ENCODE peak calls at places on chromosomes 13 and 19, in six cellular contexts. One of them, this sample, is unnamed.

GRCh38 chr13:39410089-39410901 is 192.7 kb downstream of the LHFPL6 start:
- DNase-seq in uterus: peak
- DNase-seq in adrenal gland: no peak
- DNase-seq in tibial artery: no peak
- DNase-seq in heart right ventricle: no peak
- DNase-seq in OCI-LY7: no peak
- DNase-seq in this sample: no peak

GRCh38 chr19:19064098-19064722 is 416 bp downstream of the SLC25A42 start:
- DNase-seq in adrenal gland: no peak
- DNase-seq in heart right ventricle: no peak
- DNase-seq in OCI-LY7: peak
- DNase-seq in tibial artery: peak
- DNase-seq in uterus: no peak
- DNase-seq in this sample: peak

GRCh38 chr19:15035795-15036311 is 13.4 kb upstream of the CASP14 start:
- DNase-seq in heart right ventricle: no peak
- DNase-seq in OCI-LY7: no peak
- DNase-seq in tibial artery: no peak
- DNase-seq in adrenal gland: no peak
- DNase-seq in uterus: no peak
- DNase-seq in this sample: no peak

GRCh38 chr19:22140356-22140755 is 56.4 kb downstream of the ZNF676 start:
- DNase-seq in heart right ventricle: no peak
- DNase-seq in OCI-LY7: no peak
- DNase-seq in adrenal gland: no peak
- DNase-seq in uterus: no peak
- DNase-seq in tibial artery: no peak
- DNase-seq in this sample: no peak

GRCh38 chr13:43786766-43787517 is at the start of gene ENOX1:
- DNase-seq in heart right ventricle: peak
- DNase-seq in adrenal gland: peak
- DNase-seq in tibial artery: peak
- DNase-seq in uterus: peak
- DNase-seq in OCI-LY7: peak
- DNase-seq in this sample: peak

GRCh38 chr19:40059624-40060023 is 3.6 kb upstream of the ZNF780B start:
- DNase-seq in OCI-LY7: no peak
- DNase-seq in adrenal gland: no peak
- DNase-seq in heart right ventricle: no peak
- DNase-seq in tibial artery: no peak
- DNase-seq in uterus: no peak
- DNase-seq in this sample: no peak

GRCh38 chr13:67139551-67139950 is 90.6 kb downstream of the PCDH9 start:
- DNase-seq in adrenal gland: no peak
- DNase-seq in OCI-LY7: no peak
- DNase-seq in uterus: no peak
- DNase-seq in heart right ventricle: no peak
- DNase-seq in tibial artery: no peak
- DNase-seq in this sample: no peak

GRCh38 chr13:75312884-75313520 is 169.0 kb downstream of the TBC1D4 start:
- DNase-seq in uterus: no peak
- DNase-seq in adrenal gland: no peak
- DNase-seq in heart right ventricle: no peak
- DNase-seq in OCI-LY7: no peak
- DNase-seq in tibial artery: no peak
- DNase-seq in this sample: no peak

GRCh38 chr19:4583961-4584669 is 24.6 kb upstream of the SEMA6B start:
- DNase-seq in OCI-LY7: peak
- DNase-seq in heart right ventricle: no peak
- DNase-seq in adrenal gland: peak
- DNase-seq in tibial artery: no peak
- DNase-seq in uterus: no peak
- DNase-seq in this sample: peak

GRCh38 chr19:49983645-49984229 is 22.8 kb upstream of the SIGLEC11 start:
- DNase-seq in uterus: peak
- DNase-seq in OCI-LY7: peak
- DNase-seq in heart right ventricle: peak
- DNase-seq in adrenal gland: peak
- DNase-seq in tibial artery: peak
- DNase-seq in this sample: peak

GRCh38 chr19:13036366-13036976 is 41.2 kb downstream of the NFIX start:
- DNase-seq in OCI-LY7: no peak
- DNase-seq in heart right ventricle: no peak
- DNase-seq in adrenal gland: no peak
- DNase-seq in uterus: peak
- DNase-seq in tibial artery: no peak
- DNase-seq in this sample: no peak

GRCh38 chr13:98981596-98982195 is 3.8 kb upstream of the DOCK9 start:
- DNase-seq in adrenal gland: no peak
- DNase-seq in tibial artery: no peak
- DNase-seq in heart right ventricle: no peak
- DNase-seq in uterus: no peak
- DNase-seq in OCI-LY7: no peak
- DNase-seq in this sample: no peak

GRCh38 chr19:5785423-5785822 is 877 bp upstream of the PRR22 start:
- DNase-seq in uterus: no peak
- DNase-seq in OCI-LY7: no peak
- DNase-seq in tibial artery: no peak
- DNase-seq in heart right ventricle: no peak
- DNase-seq in adrenal gland: no peak
- DNase-seq in this sample: no peak

GRCh38 chr19:5784581-5785147 is at the start of gene PRR22:
- DNase-seq in heart right ventricle: no peak
- DNase-seq in adrenal gland: no peak
- DNase-seq in tibial artery: no peak
- DNase-seq in OCI-LY7: no peak
- DNase-seq in uterus: no peak
- DNase-seq in this sample: no peak

GRCh38 chr19:5782322-5782721 is 2.2 kb downstream of the PRR22 start:
- DNase-seq in adrenal gland: no peak
- DNase-seq in OCI-LY7: no peak
- DNase-seq in uterus: no peak
- DNase-seq in tibial artery: no peak
- DNase-seq in heart right ventricle: no peak
- DNase-seq in this sample: no peak

GRCh38 chr19:5786593-5787551 is 2.3 kb upstream of the PRR22 start:
- DNase-seq in tibial artery: no peak
- DNase-seq in heart right ventricle: no peak
- DNase-seq in OCI-LY7: no peak
- DNase-seq in uterus: no peak
- DNase-seq in adrenal gland: no peak
- DNase-seq in this sample: no peak

GRCh38 chr19:5782945-5783919 is 1.3 kb downstream of the PRR22 start:
- DNase-seq in adrenal gland: no peak
- DNase-seq in tibial artery: no peak
- DNase-seq in heart right ventricle: no peak
- DNase-seq in OCI-LY7: no peak
- DNase-seq in uterus: no peak
- DNase-seq in this sample: no peak
- H3K27ac ChIP-seq in adrenal gland: no peak
- H3K27ac ChIP-seq in tibial artery: no peak
- H3K27ac ChIP-seq in heart right ventricle: no peak
- H3K27ac ChIP-seq in OCI-LY7: no peak
- H3K27ac ChIP-seq in uterus: no peak
- H3K27ac ChIP-seq in this sample: no peak

DNA sequence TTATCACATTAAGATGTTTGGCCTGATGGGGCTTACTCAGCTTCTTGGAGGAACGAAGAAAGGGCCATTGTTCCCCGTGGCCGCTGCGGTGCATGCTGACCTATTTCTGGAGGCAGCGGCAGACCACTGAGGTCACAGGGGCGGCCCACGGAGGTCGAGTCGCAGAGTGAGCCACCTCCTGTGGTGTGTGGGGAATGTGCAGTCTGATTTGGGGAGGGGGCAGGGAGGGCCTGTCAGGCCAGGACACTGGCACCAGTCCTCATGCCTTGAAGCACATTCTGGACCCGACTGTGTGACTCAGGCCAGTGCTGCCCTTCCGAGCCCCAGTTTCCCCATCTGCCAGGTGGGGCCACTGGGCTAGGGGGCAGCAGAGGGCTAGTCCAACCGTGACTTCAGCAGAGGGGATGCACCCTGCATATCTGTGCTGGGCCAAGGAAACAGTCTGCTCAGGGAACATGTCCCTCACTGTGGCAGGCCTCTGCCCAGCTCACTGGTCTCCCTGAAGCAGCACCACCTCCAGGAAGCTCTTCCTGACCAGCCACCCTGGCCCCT is 6.3 kb downstream of the SLC7A10 start:
- DNase-seq in tibial artery: no peak
- DNase-seq in heart right ventricle: no peak
- DNase-seq in adrenal gland: no peak
- DNase-seq in uterus: no peak
- DNase-seq in OCI-LY7: no peak
- DNase-seq in this sample: peak
- TF ChIP-seq CTCF in tibial artery: no peak
- TF ChIP-seq CTCF in heart right ventricle: no peak
- TF ChIP-seq CTCF in adrenal gland: no peak
- TF ChIP-seq CTCF in uterus: no peak
- TF ChIP-seq CTCF in OCI-LY7: peak
- TF ChIP-seq CTCF in this sample: no peak

GRCh38 chr19:54436561-54437229 is 12.3 kb upstream of the LENG8 start:
- DNase-seq in tibial artery: no peak
- DNase-seq in OCI-LY7: no peak
- DNase-seq in uterus: no peak
- DNase-seq in adrenal gland: no peak
- DNase-seq in heart right ventricle: no peak
- DNase-seq in this sample: no peak

GRCh38 chr19:54440641-54441040 is 8.4 kb upstream of the LENG8 start:
- DNase-seq in tibial artery: no peak
- DNase-seq in uterus: no peak
- DNase-seq in heart right ventricle: no peak
- DNase-seq in OCI-LY7: no peak
- DNase-seq in adrenal gland: no peak
- DNase-seq in this sample: no peak

GRCh38 chr19:54436031-54436523 is 12.9 kb upstream of the LENG8 start:
- DNase-seq in heart right ventricle: no peak
- DNase-seq in tibial artery: no peak
- DNase-seq in adrenal gland: peak
- DNase-seq in OCI-LY7: no peak
- DNase-seq in uterus: no peak
- DNase-seq in this sample: peak

GRCh38 chr19:54435551-54436016 is 13.4 kb upstream of the LENG8 start:
- DNase-seq in tibial artery: no peak
- DNase-seq in adrenal gland: peak
- DNase-seq in OCI-LY7: no peak
- DNase-seq in uterus: no peak
- DNase-seq in heart right ventricle: no peak
- DNase-seq in this sample: no peak

DNA sequence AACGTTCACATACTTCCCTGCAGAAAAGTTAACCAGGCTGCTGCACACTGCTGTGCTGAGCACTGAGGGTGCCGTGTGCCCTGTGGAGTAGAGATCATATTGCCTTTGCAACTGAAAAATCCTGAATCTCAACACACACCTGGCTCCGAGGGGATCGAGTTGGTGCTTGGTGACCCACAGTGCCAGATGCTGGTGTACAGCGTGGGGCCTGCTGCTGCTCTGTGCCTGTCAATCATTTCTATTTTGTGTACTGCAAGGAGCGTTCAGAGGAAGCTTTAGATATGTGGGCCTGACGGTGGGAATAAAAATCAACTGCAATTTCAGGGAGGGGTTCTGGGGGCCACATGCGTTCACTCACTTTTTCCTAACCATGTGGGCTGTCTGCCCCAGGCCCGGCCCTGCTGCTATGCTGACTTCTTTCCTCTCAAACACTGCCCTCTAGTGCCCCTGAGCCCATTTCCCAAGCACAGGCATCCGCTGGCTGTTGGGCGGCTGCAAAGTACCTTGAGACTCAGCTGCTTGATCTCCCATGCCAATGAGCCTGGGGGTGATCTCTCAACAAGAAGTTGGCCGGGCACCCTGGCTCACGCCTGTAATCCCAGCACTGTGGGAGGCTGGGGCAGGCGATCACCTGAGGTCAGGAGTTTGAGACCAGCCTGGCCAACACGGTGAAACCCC is 9.7 kb upstream of the LENG8 start:
- DNase-seq in tibial artery: no peak
- DNase-seq in adrenal gland: peak
- DNase-seq in OCI-LY7: peak
- DNase-seq in heart right ventricle: no peak
- DNase-seq in uterus: no peak
- DNase-seq in this sample: peak
- H3K27ac ChIP-seq in tibial artery: no peak
- H3K27ac ChIP-seq in adrenal gland: no peak
- H3K27ac ChIP-seq in OCI-LY7: no peak
- H3K27ac ChIP-seq in heart right ventricle: no peak
- H3K27ac ChIP-seq in uterus: no peak
- H3K27ac ChIP-seq in this sample: no peak

GRCh38 chr13:102569488-102569887 is 27.3 kb upstream of the TPP2 start:
- DNase-seq in adrenal gland: no peak
- DNase-seq in OCI-LY7: no peak
- DNase-seq in heart right ventricle: no peak
- DNase-seq in tibial artery: no peak
- DNase-seq in uterus: no peak
- DNase-seq in this sample: no peak

GRCh38 chr13:102567857-102568256 is 28.9 kb upstream of the TPP2 start:
- DNase-seq in tibial artery: no peak
- DNase-seq in heart right ventricle: no peak
- DNase-seq in OCI-LY7: no peak
- DNase-seq in uterus: no peak
- DNase-seq in adrenal gland: no peak
- DNase-seq in this sample: no peak

GRCh38 chr13:102566513-102566912 is 30.3 kb upstream of the TPP2 start:
- DNase-seq in uterus: no peak
- DNase-seq in heart right ventricle: no peak
- DNase-seq in OCI-LY7: no peak
- DNase-seq in adrenal gland: no peak
- DNase-seq in tibial artery: no peak
- DNase-seq in this sample: no peak

GRCh38 chr13:102571075-102571474 is 25.7 kb upstream of the TPP2 start:
- DNase-seq in uterus: no peak
- DNase-seq in OCI-LY7: no peak
- DNase-seq in heart right ventricle: no peak
- DNase-seq in tibial artery: no peak
- DNase-seq in adrenal gland: no peak
- DNase-seq in this sample: no peak
- TF ChIP-seq CTCF in uterus: no peak
- TF ChIP-seq CTCF in OCI-LY7: no peak
- TF ChIP-seq CTCF in heart right ventricle: no peak
- TF ChIP-seq CTCF in tibial artery: no peak
- TF ChIP-seq CTCF in adrenal gland: no peak
- TF ChIP-seq CTCF in this sample: no peak

DNA sequence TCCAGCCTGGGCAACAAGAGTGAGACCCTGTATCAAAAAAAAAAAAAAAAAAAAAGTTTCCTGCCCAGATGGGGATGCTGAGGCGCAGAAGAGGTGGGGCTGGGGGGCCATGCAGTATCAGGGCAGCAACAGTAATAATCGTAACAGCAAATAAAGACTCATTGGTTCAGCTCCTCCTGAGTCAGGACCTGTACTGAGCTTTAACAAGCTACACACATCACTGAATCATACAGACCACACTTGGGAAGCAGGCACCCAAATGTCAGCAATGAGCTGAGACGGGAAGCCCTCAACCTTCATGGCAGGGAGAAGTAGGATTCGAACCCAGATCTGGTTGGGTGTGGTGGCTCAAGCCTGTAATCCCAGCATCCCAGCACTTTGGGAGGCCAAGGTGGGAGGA is 10.6 kb upstream of the DPF1 start:
- DNase-seq in adrenal gland: no peak
- DNase-seq in heart right ventricle: no peak
- DNase-seq in uterus: no peak
- DNase-seq in OCI-LY7: no peak
- DNase-seq in tibial artery: no peak
- DNase-seq in this sample: no peak
- H3K27ac ChIP-seq in adrenal gland: no peak
- H3K27ac ChIP-seq in heart right ventricle: no peak
- H3K27ac ChIP-seq in uterus: no peak
- H3K27ac ChIP-seq in OCI-LY7: no peak
- H3K27ac ChIP-seq in tibial artery: no peak
- H3K27ac ChIP-seq in this sample: no peak